ENCODE peak calls at places on chromosomes 2 and 18, in seven cellular contexts. J is A549, U is IMR-90, N is HepG2, W is H1, Z is GM12878, V is K562. Y is an unnamed sample.

GRCh38 chr2:15640291-15640711 is 48.6 kb downstream of the DDX1 start:
- DNase-seq in J (no peak), U (peak), N (peak), W (no peak), Z (no peak), V (peak), Y (no peak)

GRCh38 chr18:27130029-27130428 is 55.1 kb downstream of the CHST9 start:
- DNase-seq in J (no peak), U (no peak), N (no peak), W (no peak), Z (no peak), V (no peak), Y (no peak)

GRCh38 chr2:216114476-216115223 is 5.5 kb downstream of the XRCC5 start:
- DNase-seq in J (peak), U (peak), N (peak), W (peak), Z (peak), V (peak), Y (peak)

GRCh38 chr2:27154481-27154880 is 5.7 kb downstream of the TCF23 start:
- DNase-seq in J (no peak), U (no peak), N (no peak), W (no peak), Z (no peak), V (no peak), Y (no peak)

GRCh38 chr18:59540356-59540755 is 156.9 kb downstream of the CCBE1 start:
- DNase-seq in J (no peak), U (no peak), N (no peak), W (no peak), Z (no peak), V (no peak), Y (no peak)

GRCh38 chr2:197028230-197028629 is 101.7 kb upstream of the PGAP1 start:
- DNase-seq in J (peak), U (peak), N (peak), W (no peak), Z (no peak), V (no peak), Y (no peak)

GRCh38 chr2:84301717-84302116 is 157.4 kb downstream of the SUCLG1 start:
- DNase-seq in J (no peak), U (no peak), N (no peak), W (no peak), Z (no peak), V (no peak), Y (no peak)

GRCh38 chr2:237868631-237869356 is 9.4 kb downstream of the RAMP1 start:
- DNase-seq in J (no peak), U (peak), N (no peak), W (no peak), Z (no peak), V (no peak), Y (no peak)

GRCh38 chr2:221671515-221671914 is 99.4 kb upstream of the EPHA4 start:
- DNase-seq in J (no peak), U (peak), N (no peak), W (no peak), Z (no peak), V (no peak), Y (no peak)

GRCh38 chr2:230418341-230419016 is 2.5 kb downstream of the SP100 start:
- DNase-seq in J (no peak), U (peak), N (no peak), W (no peak), Z (no peak), V (peak), Y (no peak)

GRCh38 chr2:3451926-3452671 is 67.2 kb downstream of the ADI1 start:
- DNase-seq in J (no peak), U (no peak), N (no peak), W (no peak), Z (no peak), V (no peak), Y (no peak)

GRCh38 chr2:223723954-223724411 is 113.4 kb downstream of the AP1S3 start:
- DNase-seq in J (no peak), U (no peak), N (no peak), W (no peak), Z (no peak), V (no peak), Y (no peak)

GRCh38 chr2:215831296-215831913 is 181.9 kb downstream of the MREG start:
- DNase-seq in J (no peak), U (peak), N (peak), W (no peak), Z (peak), V (no peak), Y (no peak)

GRCh38 chr2:236731767-236732580 is 162.3 kb downstream of the ACKR3 start:
- DNase-seq in J (peak), U (peak), N (no peak), W (no peak), Z (no peak), V (no peak), Y (no peak)
- TF ChIP-seq USF2 in J (no peak), U (no peak), N (no peak), W (no peak), Z (no peak), V (no peak), Y (no peak)

DNA sequence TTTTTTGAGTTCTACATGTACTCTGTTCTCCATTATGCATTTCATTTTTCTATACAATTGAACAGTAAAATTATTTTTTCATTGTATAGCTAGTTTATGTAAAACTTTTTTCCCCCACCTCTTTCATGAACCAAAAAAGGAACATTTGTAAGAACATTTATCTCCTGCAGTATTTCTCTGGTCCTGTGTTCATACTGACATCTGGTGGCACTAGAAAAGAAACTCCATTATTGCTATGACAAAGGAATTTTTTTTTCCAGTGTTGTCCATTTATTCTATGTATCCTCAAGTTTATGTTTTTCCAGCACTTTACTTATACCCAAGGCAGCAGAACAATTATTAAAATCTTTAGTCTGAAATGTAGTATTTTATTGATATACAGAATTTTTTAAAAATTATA is 27.4 kb upstream of the CHAC2 start:
- DNase-seq in J (no peak), U (peak), N (peak), W (no peak), Z (no peak), V (no peak), Y (no peak)
- TF ChIP-seq USF2 in J (no peak), U (no peak), N (no peak), W (no peak), Z (no peak), V (no peak), Y (no peak)

GRCh38 chr2:128457716-128458115 is 139.0 kb upstream of the HS6ST1 start:
- DNase-seq in J (no peak), U (no peak), N (no peak), W (no peak), Z (no peak), V (no peak), Y (no peak)
- TF ChIP-seq USF2 in J (no peak), U (no peak), N (no peak), W (no peak), Z (no peak), V (no peak), Y (no peak)

GRCh38 chr18:69947361-69948106 is at the start of gene CD226:
- DNase-seq in J (no peak), U (no peak), N (no peak), W (no peak), Z (no peak), V (no peak), Y (no peak)

GRCh38 chr18:69944434-69944833 is 3.2 kb downstream of the CD226 start:
- DNase-seq in J (no peak), U (no peak), N (no peak), W (no peak), Z (no peak), V (no peak), Y (no peak)

GRCh38 chr18:69946608-69947155 is 991 bp downstream of the CD226 start:
- DNase-seq in J (no peak), U (no peak), N (no peak), W (no peak), Z (no peak), V (no peak), Y (no peak)

GRCh38 chr18:69943021-69943420 is 4.7 kb downstream of the CD226 start:
- DNase-seq in J (no peak), U (no peak), N (no peak), W (no peak), Z (no peak), V (no peak), Y (no peak)

DNA sequence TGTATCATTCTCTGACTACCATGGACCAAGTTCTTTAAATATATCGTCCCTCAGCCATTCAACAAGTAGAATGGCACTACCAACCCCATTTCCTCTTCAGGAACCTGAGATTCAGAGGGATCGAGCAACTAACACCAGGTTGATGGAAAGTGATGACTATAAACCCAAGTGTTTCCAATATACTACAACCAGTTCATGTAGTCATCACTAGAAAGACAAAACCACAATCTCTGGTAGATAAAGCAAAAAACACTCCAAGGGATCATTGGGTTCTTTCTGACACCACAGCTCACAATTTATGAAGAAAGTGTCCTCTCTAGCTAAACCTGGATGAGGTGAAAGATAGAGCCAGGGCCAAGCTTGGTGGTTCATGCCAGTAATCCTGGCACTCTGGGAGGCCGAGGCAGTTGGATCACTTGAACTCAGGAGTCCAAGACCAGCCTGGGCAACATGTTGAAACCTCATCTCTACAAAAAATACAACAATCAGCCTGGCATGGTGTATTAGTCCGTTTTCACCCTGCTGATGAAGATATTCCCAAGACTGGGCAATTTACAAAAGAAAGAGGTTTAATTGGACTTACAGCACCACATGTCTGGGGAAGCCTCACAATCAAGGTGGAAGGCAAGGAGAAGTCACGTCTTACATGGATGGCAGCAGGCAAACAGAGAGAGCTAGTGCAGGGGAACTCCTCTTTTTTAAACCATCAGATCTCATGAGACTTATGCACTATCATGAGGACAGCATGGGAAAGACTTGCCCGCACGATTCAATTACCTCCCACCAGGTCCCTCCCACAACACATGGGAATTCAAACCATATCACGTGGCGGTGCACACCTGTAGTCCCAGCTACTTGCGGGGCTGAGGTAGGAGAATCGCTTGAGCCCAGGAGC is 2.2 kb downstream of the CD226 start:
- DNase-seq in J (no peak), U (no peak), N (no peak), W (no peak), Z (no peak), V (no peak), Y (no peak)
- TF ChIP-seq USF2 in J (no peak), U (no peak), N (no peak), W (no peak), Z (no peak), V (no peak), Y (no peak)

GRCh38 chr2:224885836-224886547 is 156.3 kb downstream of the DOCK10 start:
- DNase-seq in J (no peak), U (peak), N (no peak), W (no peak), Z (peak), V (no peak), Y (no peak)
- TF ChIP-seq USF2 in J (no peak), U (no peak), N (no peak), W (no peak), Z (no peak), V (no peak), Y (no peak)

GRCh38 chr2:62964050-62964449 is 86.6 kb upstream of the OTX1 start:
- DNase-seq in J (no peak), U (no peak), N (no peak), W (no peak), Z (no peak), V (no peak), Y (no peak)
- TF ChIP-seq USF2 in J (no peak), U (no peak), N (no peak), W (no peak), Z (no peak), V (no peak), Y (no peak)

GRCh38 chr2:59882279-59882678 is 671.2 kb downstream of the BCL11A start:
- DNase-seq in J (no peak), U (no peak), N (no peak), W (no peak), Z (no peak), V (no peak), Y (no peak)

GRCh38 chr2:59885536-59885935 is 667.9 kb downstream of the BCL11A start:
- DNase-seq in J (no peak), U (no peak), N (no peak), W (no peak), Z (no peak), V (no peak), Y (no peak)

GRCh38 chr2:59886758-59887157 is 666.7 kb downstream of the BCL11A start:
- DNase-seq in J (no peak), U (no peak), N (no peak), W (no peak), Z (no peak), V (no peak), Y (no peak)

GRCh38 chr2:59882822-59883221 is 670.6 kb downstream of the BCL11A start:
- DNase-seq in J (no peak), U (no peak), N (no peak), W (no peak), Z (no peak), V (no peak), Y (no peak)

DNA sequence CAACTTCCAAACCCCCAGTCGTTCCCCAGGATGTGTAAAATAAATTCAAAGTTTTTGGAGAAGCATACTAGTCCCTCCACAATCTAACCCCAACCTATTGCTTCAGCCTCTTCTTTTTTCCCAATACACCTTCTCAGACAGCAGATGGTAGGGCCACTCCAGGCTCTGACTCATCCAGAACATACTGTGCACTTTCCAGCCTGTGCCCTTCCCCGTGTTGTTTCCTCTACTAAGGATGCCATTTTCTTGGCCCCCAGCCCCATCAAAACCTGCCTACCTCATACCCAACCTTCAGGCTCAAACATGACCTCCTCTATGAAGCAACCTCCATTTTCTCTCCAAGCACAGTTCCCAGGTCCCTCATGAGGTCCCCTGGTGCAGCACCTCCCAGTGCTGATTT is 669.3 kb downstream of the BCL11A start:
- DNase-seq in J (no peak), U (no peak), N (no peak), W (no peak), Z (no peak), V (no peak), Y (no peak)
- TF ChIP-seq USF2 in J (no peak), U (no peak), N (no peak), W (no peak), Z (no peak), V (no peak), Y (no peak)

DNA sequence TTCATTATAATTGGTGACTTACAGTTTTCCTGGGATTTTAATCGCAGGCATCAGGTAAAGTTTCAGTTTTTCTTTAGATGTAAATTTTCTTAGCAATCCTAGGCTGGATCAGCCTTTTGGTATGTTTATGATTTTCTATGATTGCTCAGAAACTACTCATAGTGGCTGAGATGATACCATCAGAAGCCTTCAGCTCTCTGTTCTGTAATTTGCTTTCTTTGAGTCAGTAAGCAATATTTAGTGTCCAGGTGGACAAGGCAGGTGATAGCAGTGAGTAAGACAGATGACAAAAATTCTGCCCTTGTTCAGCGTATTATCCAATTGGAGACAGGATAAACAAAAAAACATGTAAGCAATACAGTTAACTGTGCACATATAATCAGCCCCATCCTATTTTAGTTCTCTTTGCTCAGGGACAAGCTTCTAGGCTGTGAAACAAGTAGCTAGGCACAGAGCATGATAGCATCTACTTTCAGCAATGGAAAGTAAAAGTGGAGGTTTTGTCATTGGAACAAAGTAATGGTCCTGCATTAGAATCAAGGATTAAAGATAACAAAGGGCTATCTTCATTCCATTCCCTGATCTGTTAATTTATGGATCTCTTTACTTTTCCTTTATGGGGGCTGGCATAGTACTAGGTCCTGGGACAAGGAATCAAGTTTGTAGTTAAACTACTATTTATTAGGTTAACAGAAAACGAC is 100.8 kb downstream of the EPC2 start:
- DNase-seq in J (no peak), U (peak), N (no peak), W (no peak), Z (no peak), V (no peak), Y (no peak)
- TF ChIP-seq USF2 in J (no peak), U (no peak), N (no peak), W (no peak), Z (no peak), V (no peak), Y (no peak)

GRCh38 chr2:42598656-42599267 is 30.3 kb downstream of the MTA3 start:
- DNase-seq in J (no peak), U (no peak), N (no peak), W (no peak), Z (no peak), V (no peak), Y (no peak)
- TF ChIP-seq USF2 in J (no peak), U (no peak), N (no peak), W (no peak), Z (no peak), V (no peak), Y (no peak)

DNA sequence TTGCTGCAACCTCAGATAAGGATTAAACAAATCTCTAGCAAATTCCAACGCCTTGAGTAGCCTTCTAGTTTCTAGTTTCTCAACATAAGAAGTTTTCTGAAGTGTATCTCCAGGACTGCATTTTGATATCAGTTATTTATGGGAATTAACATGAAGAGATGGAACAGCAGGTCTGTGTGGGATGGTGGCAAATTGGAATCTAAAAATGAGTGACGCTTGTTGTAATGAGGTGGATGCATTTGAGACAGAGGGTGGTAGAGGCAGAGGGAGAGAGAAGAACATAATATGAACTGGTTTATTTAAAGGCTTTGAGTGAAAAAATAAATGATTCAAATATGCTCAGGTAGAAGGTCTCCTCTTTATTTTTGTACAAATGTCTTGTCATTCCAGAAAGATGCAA is 446.8 kb upstream of the GCFC2 start:
- DNase-seq in J (no peak), U (peak), N (no peak), W (no peak), Z (no peak), V (no peak), Y (no peak)
- TF ChIP-seq USF2 in J (no peak), U (no peak), N (no peak), W (no peak), Z (no peak), V (no peak), Y (no peak)

Y was measured in WTC11.